ENCODE peak calls at places on chromosome 9, in four cellular contexts. S is fibroblast of the conjunctiva, N is cerebellar cortex, V is DMS 273 treated with DMSO at 0.1 percent for 48 hours. R is an unnamed sample.

GRCh38 chr9:137308102-137308619 is 6.1 kb upstream of the NRARP start:
- DNase-seq in V (no peak), N (no peak), S (no peak), R (no peak)

GRCh38 chr9:16656432-16657169 is 213.9 kb downstream of the BNC2 start:
- DNase-seq in N (no peak), S (no peak), V (peak; percentile 70), R (no peak)

GRCh38 chr9:18208166-18209059 is 265.5 kb upstream of the ADAMTSL1 start:
- DNase-seq in S (peak; percentile 5), V (peak; percentile 12), N (peak; percentile 48), R (peak; percentile 31)

GRCh38 chr9:137761032-137761431 is 116.5 kb upstream of the CACNA1B start:
- DNase-seq in S (no peak), V (no peak), N (no peak), R (no peak)

GRCh38 chr9:8868632-8869031 is 1069.1 kb upstream of the DMAC1 start:
- DNase-seq in S (no peak), N (no peak), V (no peak), R (no peak)

GRCh38 chr9:115689331-115689730 is 464.3 kb upstream of the PAPPA start:
- DNase-seq in N (no peak), S (no peak), V (no peak), R (no peak)

GRCh38 chr9:116859763-116860162 is 172.7 kb downstream of the TRIM32 start:
- DNase-seq in N (peak; percentile 55), V (no peak), S (no peak), R (peak; percentile 63)

GRCh38 chr9:107215381-107215780 is 67.7 kb upstream of the RAD23B start:
- DNase-seq in S (no peak), N (no peak), V (no peak), R (no peak)

GRCh38 chr9:100689635-100690034 is 111.8 kb downstream of the CAVIN4 start:
- DNase-seq in S (no peak), N (no peak), V (no peak), R (no peak)

GRCh38 chr9:131734781-131735180 is 5.1 kb downstream of the RAPGEF1 start:
- DNase-seq in N (no peak), V (no peak), S (no peak), R (no peak)

R was measured in G401.